ENCODE peak calls at places on chromosomes 5 and 9, in five cellular contexts. O is adrenal gland, G is sigmoid colon, F is ovary, W is A549. R is an unnamed sample.

GRCh38 chr5:595285-595684 is 16.9 kb upstream of the CEP72 start:
- DNase-seq in G (no peak), W (no peak), F (no peak), O (no peak), R (no peak)

GRCh38 chr5:13250450-13251291 is 693.8 kb downstream of the DNAH5 start:
- DNase-seq in O (no peak), F (no peak), G (no peak), W (peak; percentile 19), R (no peak)

GRCh38 chr9:22165144-22165543 is 156.0 kb upstream of the CDKN2B start:
- DNase-seq in F (no peak), G (no peak), O (no peak), W (no peak), R (no peak)

GRCh38 chr5:110623875-110624274 is 102.6 kb downstream of the TMEM232 start:
- DNase-seq in W (no peak), O (no peak), G (no peak), F (no peak), R (no peak)

GRCh38 chr5:36177715-36178556 is 26.0 kb downstream of the SKP2 start:
- DNase-seq in F (no peak), G (no peak), W (peak; percentile 56), O (peak; percentile 39), R (no peak)

GRCh38 chr9:119765632-119766031 is 396.4 kb upstream of the BRINP1 start:
- DNase-seq in W (no peak), F (no peak), O (no peak), G (no peak), R (no peak)

GRCh38 chr9:86979686-86980085 is 32.4 kb upstream of the GAS1 start:
- DNase-seq in G (no peak), O (no peak), F (no peak), W (no peak), R (no peak)

GRCh38 chr9:132743886-132744544 is 73.8 kb downstream of the GTF3C4 start:
- DNase-seq in G (no peak), O (no peak), F (no peak), W (no peak), R (no peak)

GRCh38 chr5:128135286-128135685 is 51.7 kb downstream of the SLC12A2 start:
- DNase-seq in W (no peak), O (no peak), F (no peak), G (no peak), R (no peak)

GRCh38 chr5:56480305-56481146 is 247.4 kb upstream of the ANKRD55 start:
- DNase-seq in G (peak; percentile 78), F (peak; percentile 81), W (no peak), O (peak; percentile 73), R (peak; percentile 48)

GRCh38 chr5:145687943-145688342 is 147.2 kb downstream of the PRELID2 start:
- DNase-seq in G (no peak), W (no peak), O (no peak), F (no peak), R (no peak)

GRCh38 chr9:17018001-17018491 is 116.8 kb upstream of the CNTLN start:
- DNase-seq in G (peak; percentile 68), F (peak; percentile 29), W (no peak), O (no peak), R (no peak)

GRCh38 chr9:9177081-9177480 is 1377.5 kb upstream of the DMAC1 start:
- DNase-seq in G (no peak), F (no peak), W (no peak), O (no peak), R (no peak)

GRCh38 chr5:110590187-110590586 is 136.3 kb downstream of the TMEM232 start:
- DNase-seq in W (peak; percentile 18), G (no peak), O (no peak), F (no peak), R (no peak)

GRCh38 chr5:443239-444151 is 519 bp downstream of the EXOC3 start:
- DNase-seq in O (peak; percentile 20), W (peak; percentile 13), G (peak; percentile 66), F (no peak), R (peak; percentile 30)

GRCh38 chr5:13566903-13567339 is 377.6 kb downstream of the DNAH5 start:
- DNase-seq in O (no peak), W (peak; percentile 60), G (no peak), F (no peak), R (no peak)

GRCh38 chr5:132747064-132747692 is at the start of gene CCNI2:
- DNase-seq in G (no peak), O (no peak), F (no peak), W (peak; percentile 12), R (peak; percentile 73)

GRCh38 chr9:107948086-107948485 is 458.5 kb upstream of the KLF4 start:
- DNase-seq in W (no peak), O (no peak), F (no peak), G (no peak), R (no peak)

GRCh38 chr5:135372654-135373381 is 26.2 kb downstream of the MACROH2A1 start:
- DNase-seq in O (no peak), F (no peak), G (no peak), W (no peak), R (no peak)

GRCh38 chr5:178288373-178289368 is 56.1 kb upstream of the PHYKPL start:
- DNase-seq in G (peak; percentile 55), F (no peak), W (peak; percentile 8), O (no peak), R (no peak)

GRCh38 chr5:141517902-141518610 is 29.2 kb downstream of the PCDHGC5 start:
- DNase-seq in F (no peak), W (no peak), G (no peak), O (no peak), R (no peak)

GRCh38 chr5:92998456-92998855 is 582.6 kb downstream of the NR2F1-AS1 start:
- DNase-seq in G (no peak), O (no peak), F (no peak), W (no peak), R (no peak)

GRCh38 chr5:159469496-159470370 is 139.4 kb upstream of the IL12B start:
- DNase-seq in W (peak; percentile 39), G (no peak), O (no peak), F (no peak), R (no peak)

GRCh38 chr9:37971107-37971459 is 67.2 kb upstream of the SLC25A51 start:
- DNase-seq in O (no peak), G (no peak), F (no peak), W (no peak), R (no peak)

GRCh38 chr5:128290152-128290858 is 206.7 kb downstream of the SLC12A2 start:
- DNase-seq in F (no peak), W (no peak), O (no peak), G (no peak), R (no peak)

GRCh38 chr9:137035507-137035834 is 3.6 kb upstream of the FUT7 start:
- DNase-seq in G (no peak), O (no peak), F (no peak), W (no peak), R (no peak)

GRCh38 chr5:132363431-132364112 is 5.9 kb upstream of the SLC22A5 start:
- DNase-seq in O (peak; percentile 92), W (peak; percentile 90), F (no peak), G (no peak), R (peak; percentile 43)

GRCh38 chr5:138238034-138238433 is 24.9 kb upstream of the CDC23 start:
- DNase-seq in O (no peak), W (no peak), G (no peak), F (no peak), R (no peak)

GRCh38 chr5:65760504-65761275 is 38.7 kb downstream of the NLN start:
- DNase-seq in G (no peak), W (peak; percentile 11), O (peak; percentile 9), F (no peak), R (peak; percentile 43)

GRCh38 chr5:16673241-16673998 is 56.6 kb upstream of the RETREG1 start:
- DNase-seq in O (no peak), W (no peak), G (no peak), F (no peak), R (no peak)

GRCh38 chr5:106392766-106393165 is 1278.0 kb downstream of the EFNA5 start:
- DNase-seq in F (no peak), W (no peak), O (no peak), G (no peak), R (no peak)

GRCh38 chr5:141743652-141744333 is 61.8 kb upstream of the ARAP3 start:
- DNase-seq in G (no peak), W (no peak), O (no peak), F (no peak), R (no peak)

GRCh38 chr5:150298701-150299451 is 3.8 kb downstream of the ARSI start:
- DNase-seq in F (no peak), O (no peak), W (peak; percentile 67), G (peak; percentile 84), R (no peak)

GRCh38 chr9:91211919-91212318 is 149.8 kb downstream of the AUH start:
- DNase-seq in F (no peak), W (no peak), G (no peak), O (no peak), R (peak; percentile 35)

GRCh38 chr9:124270504-124271335 is 13.0 kb downstream of the NEK6 start:
- DNase-seq in O (peak; percentile 14), F (no peak), W (no peak), G (no peak), R (peak; percentile 77)

GRCh38 chr9:94982211-94982610 is 255.7 kb downstream of the AOPEP start:
- DNase-seq in G (no peak), F (no peak), W (no peak), O (no peak), R (no peak)

GRCh38 chr9:94981661-94982060 is 255.2 kb downstream of the AOPEP start:
- DNase-seq in W (no peak), G (no peak), O (no peak), F (no peak), R (no peak)

GRCh38 chr9:94980947-94981632 is 254.6 kb downstream of the AOPEP start:
- DNase-seq in G (no peak), W (no peak), O (no peak), F (no peak), R (no peak)

GRCh38 chr9:94983552-94983951 is 257.1 kb downstream of the AOPEP start:
- DNase-seq in G (no peak), W (no peak), O (no peak), F (no peak), R (no peak)

GRCh38 chr9:94979904-94980507 is 253.5 kb downstream of the AOPEP start:
- DNase-seq in F (no peak), O (no peak), G (no peak), W (no peak), R (no peak)
- H3K27ac ChIP-seq in F (no peak overlapping the region), O (no peak overlapping the region), G (no peak overlapping the region), W (peak overlapping the region; percentile 28), R (no peak overlapping the region)

GRCh38 chr5:112869948-112870347 is 8.9 kb downstream of the SRP19 start:
- DNase-seq in F (no peak), O (no peak), G (no peak), W (no peak), R (no peak)
- TF ChIP-seq POLR2A in F (no peak), O (no peak), G (no peak), W (no peak), R (no peak)

GRCh38 chr5:25550793-25551192 is 906.0 kb upstream of the CDH10 start:
- DNase-seq in F (no peak), G (no peak), O (no peak), W (no peak), R (no peak)
- H3K27ac ChIP-seq in F (no peak overlapping the region), G (no peak overlapping the region), O (no peak overlapping the region), W (no peak overlapping the region), R (no peak overlapping the region)

GRCh38 chr9:109108318-109108717 is 11.4 kb downstream of the TMEM245 start:
- DNase-seq in G (no peak), O (no peak), W (no peak), F (no peak), R (no peak)
- TF ChIP-seq POLR2A in G (no peak), O (no peak), W (no peak), F (no peak), R (no peak)

GRCh38 chr9:92590386-92590785 is 54.6 kb upstream of the ECM2 start:
- DNase-seq in G (peak; percentile 91), O (peak; percentile 41), W (no peak), F (peak; percentile 59), R (peak; percentile 25)
- H3K27ac ChIP-seq in G (peak overlapping the region; percentile 56), O (no peak overlapping the region), W (no peak overlapping the region), F (peak overlapping the region; percentile 26), R (no peak overlapping the region)

R was measured in body of pancreas.